ENCODE peak calls at places on chromosomes 11 and 22, in nine cellular contexts. One of them, this sample, is unnamed.

GRCh38 chr11:35553831-35554230 is 28.4 kb upstream of the PAMR1 start:
- DNase-seq in kidney: no peak
- DNase-seq in NCI-H460: no peak
- DNase-seq in NCI-H774: no peak
- DNase-seq in HuH-7: no peak
- DNase-seq in stomach: no peak
- DNase-seq in left ventricle myocardium superior: no peak
- DNase-seq in stimulated activated CD4-positive, alpha-beta T cell treated with anti-CD3 and anti-CD28 coated beads, TNF-alpha, amount 100 ng/mL, for 4 hours: no peak
- DNase-seq in substantia nigra: no peak
- DNase-seq in this sample: no peak

GRCh38 chr11:10329935-10330334 is 25.1 kb downstream of the ADM start:
- DNase-seq in stomach: no peak
- DNase-seq in NCI-H774: no peak
- DNase-seq in substantia nigra: no peak
- DNase-seq in kidney: no peak
- DNase-seq in NCI-H460: no peak
- DNase-seq in HuH-7: no peak
- DNase-seq in stimulated activated CD4-positive, alpha-beta T cell treated with anti-CD3 and anti-CD28 coated beads, TNF-alpha, amount 100 ng/mL, for 4 hours: no peak
- DNase-seq in left ventricle myocardium superior: no peak
- DNase-seq in this sample: no peak

GRCh38 chr22:37032134-37032534 is 12.6 kb downstream of the MPST start:
- DNase-seq in HuH-7: no peak
- DNase-seq in left ventricle myocardium superior: no peak
- DNase-seq in stimulated activated CD4-positive, alpha-beta T cell treated with anti-CD3 and anti-CD28 coated beads, TNF-alpha, amount 100 ng/mL, for 4 hours: no peak
- DNase-seq in substantia nigra: no peak
- DNase-seq in NCI-H774: no peak
- DNase-seq in stomach: no peak
- DNase-seq in kidney: no peak
- DNase-seq in NCI-H460: no peak
- DNase-seq in this sample: no peak

GRCh38 chr22:18968011-18968749 is 32.1 kb upstream of the PRODH start:
- DNase-seq in HuH-7: peak; percentile 58
- DNase-seq in kidney: peak; percentile 78
- DNase-seq in NCI-H774: no peak
- DNase-seq in NCI-H460: no peak
- DNase-seq in substantia nigra: no peak
- DNase-seq in left ventricle myocardium superior: peak; percentile 62
- DNase-seq in stomach: no peak
- DNase-seq in stimulated activated CD4-positive, alpha-beta T cell treated with anti-CD3 and anti-CD28 coated beads, TNF-alpha, amount 100 ng/mL, for 4 hours: no peak
- DNase-seq in this sample: no peak

GRCh38 chr11:128509990-128510389 is 77.4 kb downstream of the ETS1 start:
- DNase-seq in HuH-7: no peak
- DNase-seq in substantia nigra: no peak
- DNase-seq in NCI-H460: peak; percentile 30
- DNase-seq in NCI-H774: no peak
- DNase-seq in stimulated activated CD4-positive, alpha-beta T cell treated with anti-CD3 and anti-CD28 coated beads, TNF-alpha, amount 100 ng/mL, for 4 hours: no peak
- DNase-seq in kidney: no peak
- DNase-seq in stomach: no peak
- DNase-seq in left ventricle myocardium superior: no peak
- DNase-seq in this sample: no peak

GRCh38 chr22:41862530-41863266 is 29.8 kb downstream of the SREBF2 start:
- DNase-seq in stimulated activated CD4-positive, alpha-beta T cell treated with anti-CD3 and anti-CD28 coated beads, TNF-alpha, amount 100 ng/mL, for 4 hours: peak; percentile 10
- DNase-seq in stomach: no peak
- DNase-seq in NCI-H774: no peak
- DNase-seq in kidney: no peak
- DNase-seq in NCI-H460: no peak
- DNase-seq in left ventricle myocardium superior: no peak
- DNase-seq in substantia nigra: no peak
- DNase-seq in HuH-7: no peak
- DNase-seq in this sample: no peak

GRCh38 chr11:123185326-123185725 is 9.7 kb downstream of the CLMP start:
- DNase-seq in NCI-H774: no peak
- DNase-seq in left ventricle myocardium superior: no peak
- DNase-seq in NCI-H460: no peak
- DNase-seq in substantia nigra: no peak
- DNase-seq in HuH-7: no peak
- DNase-seq in stomach: no peak
- DNase-seq in stimulated activated CD4-positive, alpha-beta T cell treated with anti-CD3 and anti-CD28 coated beads, TNF-alpha, amount 100 ng/mL, for 4 hours: no peak
- DNase-seq in kidney: no peak
- DNase-seq in this sample: no peak

GRCh38 chr11:119338318-119338890 is 2.3 kb downstream of the C1QTNF5 start:
- DNase-seq in NCI-H460: no peak
- DNase-seq in NCI-H774: peak; percentile 49
- DNase-seq in HuH-7: peak; percentile 93
- DNase-seq in substantia nigra: peak; percentile 69
- DNase-seq in left ventricle myocardium superior: peak; percentile 71
- DNase-seq in stomach: peak; percentile 75
- DNase-seq in stimulated activated CD4-positive, alpha-beta T cell treated with anti-CD3 and anti-CD28 coated beads, TNF-alpha, amount 100 ng/mL, for 4 hours: peak; percentile 42
- DNase-seq in kidney: peak; percentile 87
- DNase-seq in this sample: peak; percentile 14

GRCh38 chr11:109000531-109000930 is 335.7 kb downstream of the DDX10 start:
- DNase-seq in NCI-H460: no peak
- DNase-seq in substantia nigra: no peak
- DNase-seq in stomach: no peak
- DNase-seq in kidney: no peak
- DNase-seq in HuH-7: no peak
- DNase-seq in left ventricle myocardium superior: no peak
- DNase-seq in stimulated activated CD4-positive, alpha-beta T cell treated with anti-CD3 and anti-CD28 coated beads, TNF-alpha, amount 100 ng/mL, for 4 hours: no peak
- DNase-seq in NCI-H774: no peak
- DNase-seq in this sample: no peak

GRCh38 chr11:70210051-70210501 is 7.0 kb downstream of the FADD start:
- DNase-seq in HuH-7: no peak
- DNase-seq in NCI-H460: peak; percentile 11
- DNase-seq in NCI-H774: no peak
- DNase-seq in substantia nigra: no peak
- DNase-seq in left ventricle myocardium superior: no peak
- DNase-seq in kidney: no peak
- DNase-seq in stimulated activated CD4-positive, alpha-beta T cell treated with anti-CD3 and anti-CD28 coated beads, TNF-alpha, amount 100 ng/mL, for 4 hours: no peak
- DNase-seq in stomach: no peak
- DNase-seq in this sample: no peak

GRCh38 chr11:126403039-126403438 is 47.6 kb downstream of the ST3GAL4 start:
- DNase-seq in left ventricle myocardium superior: no peak
- DNase-seq in HuH-7: no peak
- DNase-seq in stomach: no peak
- DNase-seq in NCI-H774: no peak
- DNase-seq in stimulated activated CD4-positive, alpha-beta T cell treated with anti-CD3 and anti-CD28 coated beads, TNF-alpha, amount 100 ng/mL, for 4 hours: no peak
- DNase-seq in kidney: no peak
- DNase-seq in NCI-H460: peak; percentile 91
- DNase-seq in substantia nigra: no peak
- DNase-seq in this sample: no peak

GRCh38 chr22:42307806-42308563 is 37.5 kb upstream of the TCF20 start:
- DNase-seq in NCI-H460: no peak
- DNase-seq in substantia nigra: no peak
- DNase-seq in HuH-7: no peak
- DNase-seq in stomach: no peak
- DNase-seq in NCI-H774: no peak
- DNase-seq in left ventricle myocardium superior: no peak
- DNase-seq in stimulated activated CD4-positive, alpha-beta T cell treated with anti-CD3 and anti-CD28 coated beads, TNF-alpha, amount 100 ng/mL, for 4 hours: no peak
- DNase-seq in kidney: no peak
- DNase-seq in this sample: no peak

GRCh38 chr11:8229299-8230177 is 34.1 kb downstream of the LMO1 start:
- DNase-seq in HuH-7: no peak
- DNase-seq in substantia nigra: no peak
- DNase-seq in kidney: no peak
- DNase-seq in NCI-H774: peak; percentile 30
- DNase-seq in stomach: peak; percentile 73
- DNase-seq in NCI-H460: no peak
- DNase-seq in left ventricle myocardium superior: peak; percentile 67
- DNase-seq in stimulated activated CD4-positive, alpha-beta T cell treated with anti-CD3 and anti-CD28 coated beads, TNF-alpha, amount 100 ng/mL, for 4 hours: no peak
- DNase-seq in this sample: peak; percentile 78

GRCh38 chr11:67617243-67617953 is 10.7 kb downstream of the NDUFV1 start:
- DNase-seq in NCI-H460: no peak
- DNase-seq in stimulated activated CD4-positive, alpha-beta T cell treated with anti-CD3 and anti-CD28 coated beads, TNF-alpha, amount 100 ng/mL, for 4 hours: no peak
- DNase-seq in left ventricle myocardium superior: no peak
- DNase-seq in NCI-H774: no peak
- DNase-seq in stomach: no peak
- DNase-seq in substantia nigra: no peak
- DNase-seq in HuH-7: peak; percentile 84
- DNase-seq in kidney: no peak
- DNase-seq in this sample: no peak

GRCh38 chr22:26718905-26719304 is 61.5 kb downstream of the MIAT start:
- DNase-seq in NCI-H460: no peak
- DNase-seq in stomach: no peak
- DNase-seq in NCI-H774: no peak
- DNase-seq in HuH-7: no peak
- DNase-seq in kidney: no peak
- DNase-seq in stimulated activated CD4-positive, alpha-beta T cell treated with anti-CD3 and anti-CD28 coated beads, TNF-alpha, amount 100 ng/mL, for 4 hours: no peak
- DNase-seq in substantia nigra: no peak
- DNase-seq in left ventricle myocardium superior: no peak
- DNase-seq in this sample: no peak

GRCh38 chr11:60206616-60207015 is 23.7 kb upstream of the MS4A6A start:
- DNase-seq in left ventricle myocardium superior: no peak
- DNase-seq in NCI-H774: no peak
- DNase-seq in kidney: no peak
- DNase-seq in stimulated activated CD4-positive, alpha-beta T cell treated with anti-CD3 and anti-CD28 coated beads, TNF-alpha, amount 100 ng/mL, for 4 hours: no peak
- DNase-seq in NCI-H460: no peak
- DNase-seq in stomach: no peak
- DNase-seq in HuH-7: no peak
- DNase-seq in substantia nigra: no peak
- DNase-seq in this sample: no peak

GRCh38 chr11:76114238-76114637 is 92.1 kb downstream of the WNT11 start:
- DNase-seq in substantia nigra: no peak
- DNase-seq in kidney: no peak
- DNase-seq in left ventricle myocardium superior: no peak
- DNase-seq in NCI-H774: no peak
- DNase-seq in HuH-7: no peak
- DNase-seq in stimulated activated CD4-positive, alpha-beta T cell treated with anti-CD3 and anti-CD28 coated beads, TNF-alpha, amount 100 ng/mL, for 4 hours: no peak
- DNase-seq in NCI-H460: no peak
- DNase-seq in stomach: no peak
- DNase-seq in this sample: no peak

GRCh38 chr11:12685229-12685628 is 11.0 kb downstream of the TEAD1 start:
- DNase-seq in stomach: no peak
- DNase-seq in stimulated activated CD4-positive, alpha-beta T cell treated with anti-CD3 and anti-CD28 coated beads, TNF-alpha, amount 100 ng/mL, for 4 hours: no peak
- DNase-seq in kidney: no peak
- DNase-seq in NCI-H460: no peak
- DNase-seq in HuH-7: no peak
- DNase-seq in NCI-H774: no peak
- DNase-seq in left ventricle myocardium superior: no peak
- DNase-seq in substantia nigra: no peak
- DNase-seq in this sample: no peak

GRCh38 chr11:73760066-73760679 is 701 bp downstream of the RAB6A start:
- DNase-seq in kidney: peak; percentile 87
- DNase-seq in stomach: peak; percentile 37
- DNase-seq in NCI-H774: no peak
- DNase-seq in HuH-7: no peak
- DNase-seq in NCI-H460: no peak
- DNase-seq in stimulated activated CD4-positive, alpha-beta T cell treated with anti-CD3 and anti-CD28 coated beads, TNF-alpha, amount 100 ng/mL, for 4 hours: no peak
- DNase-seq in left ventricle myocardium superior: peak; percentile 62
- DNase-seq in substantia nigra: peak; percentile 29
- DNase-seq in this sample: no peak

GRCh38 chr11:88131764-88132470 is 43.3 kb downstream of the RAB38 start:
- DNase-seq in stimulated activated CD4-positive, alpha-beta T cell treated with anti-CD3 and anti-CD28 coated beads, TNF-alpha, amount 100 ng/mL, for 4 hours: no peak
- DNase-seq in substantia nigra: no peak
- DNase-seq in HuH-7: no peak
- DNase-seq in NCI-H460: no peak
- DNase-seq in kidney: no peak
- DNase-seq in NCI-H774: no peak
- DNase-seq in left ventricle myocardium superior: no peak
- DNase-seq in stomach: no peak
- DNase-seq in this sample: no peak

GRCh38 chr11:72652871-72653615 is 21.2 kb downstream of the PDE2A start:
- DNase-seq in stimulated activated CD4-positive, alpha-beta T cell treated with anti-CD3 and anti-CD28 coated beads, TNF-alpha, amount 100 ng/mL, for 4 hours: no peak
- DNase-seq in left ventricle myocardium superior: no peak
- DNase-seq in substantia nigra: no peak
- DNase-seq in NCI-H460: no peak
- DNase-seq in HuH-7: no peak
- DNase-seq in stomach: no peak
- DNase-seq in kidney: peak; percentile 47
- DNase-seq in NCI-H774: peak; percentile 65
- DNase-seq in this sample: peak; percentile 90

GRCh38 chr11:46896719-46897406 is 21.5 kb downstream of the LRP4 start:
- DNase-seq in NCI-H460: peak; percentile 48
- DNase-seq in stomach: no peak
- DNase-seq in left ventricle myocardium superior: no peak
- DNase-seq in HuH-7: peak; percentile 53
- DNase-seq in kidney: no peak
- DNase-seq in substantia nigra: no peak
- DNase-seq in NCI-H774: no peak
- DNase-seq in stimulated activated CD4-positive, alpha-beta T cell treated with anti-CD3 and anti-CD28 coated beads, TNF-alpha, amount 100 ng/mL, for 4 hours: no peak
- DNase-seq in this sample: peak; percentile 57

GRCh38 chr22:38758276-38758945 is 2.6 kb upstream of the SUN2 start:
- DNase-seq in left ventricle myocardium superior: no peak
- DNase-seq in NCI-H774: no peak
- DNase-seq in stomach: no peak
- DNase-seq in NCI-H460: no peak
- DNase-seq in HuH-7: no peak
- DNase-seq in stimulated activated CD4-positive, alpha-beta T cell treated with anti-CD3 and anti-CD28 coated beads, TNF-alpha, amount 100 ng/mL, for 4 hours: peak; percentile 67
- DNase-seq in kidney: peak; percentile 65
- DNase-seq in substantia nigra: no peak
- DNase-seq in this sample: no peak

GRCh38 chr22:47163481-47163875 is 401.0 kb downstream of the TBC1D22A start:
- DNase-seq in stomach: no peak
- DNase-seq in HuH-7: no peak
- DNase-seq in NCI-H460: no peak
- DNase-seq in left ventricle myocardium superior: no peak
- DNase-seq in stimulated activated CD4-positive, alpha-beta T cell treated with anti-CD3 and anti-CD28 coated beads, TNF-alpha, amount 100 ng/mL, for 4 hours: no peak
- DNase-seq in kidney: peak; percentile 63
- DNase-seq in NCI-H774: no peak
- DNase-seq in substantia nigra: no peak
- DNase-seq in this sample: no peak

GRCh38 chr22:20000246-20001081 is 16.2 kb downstream of the ARVCF start:
- DNase-seq in kidney: peak; percentile 70
- DNase-seq in NCI-H460: no peak
- DNase-seq in stomach: no peak
- DNase-seq in substantia nigra: peak; percentile 54
- DNase-seq in stimulated activated CD4-positive, alpha-beta T cell treated with anti-CD3 and anti-CD28 coated beads, TNF-alpha, amount 100 ng/mL, for 4 hours: no peak
- DNase-seq in NCI-H774: no peak
- DNase-seq in HuH-7: no peak
- DNase-seq in left ventricle myocardium superior: peak; percentile 79
- DNase-seq in this sample: no peak

GRCh38 chr22:30212363-30212995 is 34.1 kb downstream of the LIF start:
- DNase-seq in NCI-H460: peak; percentile 90
- DNase-seq in stomach: peak; percentile 87
- DNase-seq in NCI-H774: peak; percentile 3
- DNase-seq in substantia nigra: no peak
- DNase-seq in kidney: peak; percentile 87
- DNase-seq in left ventricle myocardium superior: peak; percentile 56
- DNase-seq in HuH-7: peak; percentile 69
- DNase-seq in stimulated activated CD4-positive, alpha-beta T cell treated with anti-CD3 and anti-CD28 coated beads, TNF-alpha, amount 100 ng/mL, for 4 hours: no peak
- DNase-seq in this sample: no peak

GRCh38 chr11:115159122-115159665 is 345.0 kb downstream of the CADM1 start:
- DNase-seq in left ventricle myocardium superior: no peak
- DNase-seq in substantia nigra: no peak
- DNase-seq in HuH-7: no peak
- DNase-seq in kidney: peak; percentile 50
- DNase-seq in NCI-H460: no peak
- DNase-seq in stimulated activated CD4-positive, alpha-beta T cell treated with anti-CD3 and anti-CD28 coated beads, TNF-alpha, amount 100 ng/mL, for 4 hours: no peak
- DNase-seq in NCI-H774: no peak
- DNase-seq in stomach: no peak
- DNase-seq in this sample: no peak

This sample was measured in DMS153.